ENCODE peak calls at places on chromosomes 6 and 20, in seven cellular contexts. A is HCT116, R is K562, J is SK-N-SH, H is HepG2, F is GM12878, G is H1. B is an unnamed sample.

GRCh38 chr6:47161176-47161687 is 119.1 kb upstream of the ADGRF1 start:
- DNase-seq in R (no peak), G (no peak), H (no peak), F (no peak), A (peak), J (no peak), B (no peak)

GRCh38 chr6:6661684-6662083 is 73.2 kb downstream of the LY86 start:
- DNase-seq in F (no peak), A (no peak), G (no peak), H (peak), J (peak), R (no peak), B (no peak)

GRCh38 chr6:6542357-6542756 is 46.2 kb upstream of the LY86 start:
- DNase-seq in H (no peak), G (no peak), J (no peak), R (no peak), A (no peak), F (no peak), B (no peak)

GRCh38 chr20:44407402-44408184 is 52.1 kb downstream of the HNF4A start:
- DNase-seq in H (no peak), R (peak), G (no peak), J (no peak), F (no peak), A (peak), B (peak)

GRCh38 chr20:9916776-9917175 is 77.9 kb upstream of the PAK5 start:
- DNase-seq in J (no peak), R (no peak), H (no peak), A (no peak), G (no peak), F (no peak), B (no peak)

GRCh38 chr6:108755257-108756240 is 92.7 kb upstream of the ARMC2 start:
- DNase-seq in G (no peak), J (no peak), R (no peak), F (no peak), H (no peak), A (no peak), B (no peak)

GRCh38 chr6:119672725-119673124 is 323.2 kb upstream of the MAN1A1 start:
- DNase-seq in H (no peak), A (no peak), F (no peak), R (no peak), G (no peak), J (no peak), B (no peak)

GRCh38 chr6:84411060-84411629 is 183.7 kb upstream of the CEP162 start:
- DNase-seq in H (no peak), G (no peak), J (no peak), R (no peak), F (no peak), A (no peak), B (no peak)

GRCh38 chr20:62875419-62876355 is 14.1 kb upstream of the TCFL5 start:
- DNase-seq in A (peak), G (no peak), F (no peak), H (peak), R (peak), J (peak), B (peak)

GRCh38 chr20:2756056-2756611 is 44.3 kb downstream of the CPXM1 start:
- DNase-seq in J (peak), G (peak), R (peak), A (peak), H (peak), F (no peak), B (peak)

GRCh38 chr20:6509375-6509774 is 258.1 kb upstream of the BMP2 start:
- DNase-seq in F (no peak), A (no peak), H (no peak), R (no peak), G (no peak), J (no peak), B (no peak)

GRCh38 chr6:47153066-47153755 is 111.1 kb upstream of the ADGRF1 start:
- DNase-seq in F (no peak), A (no peak), H (peak), G (no peak), J (no peak), R (no peak), B (no peak)

GRCh38 chr20:41249371-41249770 is 68.2 kb downstream of the ZHX3 start:
- DNase-seq in G (no peak), H (no peak), F (no peak), R (no peak), J (no peak), A (no peak), B (no peak)

GRCh38 chr6:56040271-56040670 is 164.9 kb upstream of the BMP5 start:
- DNase-seq in F (no peak), H (no peak), R (no peak), J (no peak), G (no peak), A (no peak), B (no peak)

GRCh38 chr6:138795809-138796469 is at the start of gene ECT2L:
- DNase-seq in A (no peak), R (no peak), F (no peak), J (peak), H (no peak), G (peak), B (peak)

GRCh38 chr20:47508228-47508752 is 6.6 kb downstream of the NCOA3 start:
- DNase-seq in F (no peak), R (no peak), A (no peak), H (no peak), J (no peak), G (no peak), B (no peak)

GRCh38 chr20:478949-479429 is 16.7 kb upstream of the TBC1D20 start:
- DNase-seq in H (peak), R (peak), J (peak), A (peak), F (no peak), G (no peak), B (peak)

GRCh38 chr6:118659513-118660217 is 8.3 kb upstream of the CEP85L start:
- DNase-seq in A (no peak), R (no peak), G (no peak), F (no peak), H (no peak), J (no peak), B (no peak)

GRCh38 chr6:24744911-24745310 is 26.0 kb upstream of the C6orf62 start:
- DNase-seq in J (no peak), H (no peak), A (no peak), G (no peak), F (no peak), R (no peak), B (no peak)

GRCh38 chr6:129007819-129008218 is 124.9 kb downstream of the LAMA2 start:
- DNase-seq in J (no peak), F (no peak), G (no peak), R (no peak), H (no peak), A (no peak), B (no peak)

GRCh38 chr6:36319436-36319762 is 17.3 kb downstream of the BNIP5 start:
- DNase-seq in F (no peak), A (no peak), H (no peak), R (no peak), J (no peak), G (no peak), B (no peak)

GRCh38 chr20:52798124-52798523 is 174.0 kb upstream of the TSHZ2 start:
- DNase-seq in G (no peak), F (no peak), H (no peak), R (no peak), A (no peak), J (no peak), B (no peak)

GRCh38 chr6:116217069-116217468 is 36.8 kb downstream of the TSPYL4 start:
- DNase-seq in F (no peak), A (peak), R (peak), H (peak), G (no peak), J (no peak), B (no peak)

GRCh38 chr6:150345786-150346185 is 23.0 kb upstream of the IYD start:
- DNase-seq in H (no peak), F (no peak), J (no peak), A (no peak), G (no peak), R (no peak), B (no peak)

GRCh38 chr6:11356404-11357155 is 124.1 kb upstream of the NEDD9 start:
- DNase-seq in G (no peak), H (no peak), J (no peak), A (no peak), R (no peak), F (no peak), B (no peak)

GRCh38 chr6:10080561-10080960 is 334.3 kb downstream of the TFAP2A start:
- DNase-seq in A (no peak), F (no peak), H (no peak), J (no peak), R (no peak), G (no peak), B (no peak)

GRCh38 chr20:24651171-24651972 is 181.9 kb downstream of the SYNDIG1 start:
- DNase-seq in F (no peak), A (no peak), J (no peak), R (no peak), G (no peak), H (no peak), B (no peak)

GRCh38 chr20:57666834-57667157 is 43.0 kb downstream of the PMEPA1 start:
- DNase-seq in G (no peak), R (no peak), A (no peak), F (no peak), J (no peak), H (no peak), B (no peak)
- TF ChIP-seq JUND in G (no peak), R (no peak), A (no peak), F (no peak), J (no peak), H (no peak), B (no peak)

GRCh38 chr6:152863618-152864326 is 113.2 kb downstream of the VIP start:
- DNase-seq in G (peak), R (peak), F (peak), H (peak), J (peak), A (peak), B (peak)
- TF ChIP-seq JUND in G (no peak), R (no peak), F (no peak), H (no peak), J (no peak), A (no peak), B (no peak)

DNA sequence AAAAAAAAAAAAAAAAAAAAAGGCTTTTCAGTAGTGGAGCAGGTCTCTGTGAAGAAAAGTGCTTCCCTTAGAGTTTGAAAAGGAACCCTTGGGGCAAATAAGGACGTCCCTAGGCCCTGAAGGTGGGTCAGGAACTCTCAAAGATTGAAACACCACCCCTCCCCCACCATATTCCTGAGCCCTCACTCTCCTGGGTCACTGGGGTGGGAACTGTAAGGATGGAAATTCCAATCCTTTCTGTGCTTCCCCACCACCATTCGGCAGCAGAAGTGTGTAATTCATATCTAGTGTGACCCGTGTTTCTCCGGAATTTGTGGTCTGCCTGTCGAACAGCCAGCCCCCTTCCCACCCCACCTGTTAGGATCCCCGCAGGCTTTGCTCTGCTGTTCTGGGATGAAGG is 12.3 kb downstream of the CDYL start:
- DNase-seq in R (no peak), H (no peak), F (no peak), G (no peak), J (no peak), A (no peak), B (no peak)
- TF ChIP-seq JUND in R (no peak), H (no peak), F (no peak), G (no peak), J (no peak), A (no peak), B (no peak)

DNA sequence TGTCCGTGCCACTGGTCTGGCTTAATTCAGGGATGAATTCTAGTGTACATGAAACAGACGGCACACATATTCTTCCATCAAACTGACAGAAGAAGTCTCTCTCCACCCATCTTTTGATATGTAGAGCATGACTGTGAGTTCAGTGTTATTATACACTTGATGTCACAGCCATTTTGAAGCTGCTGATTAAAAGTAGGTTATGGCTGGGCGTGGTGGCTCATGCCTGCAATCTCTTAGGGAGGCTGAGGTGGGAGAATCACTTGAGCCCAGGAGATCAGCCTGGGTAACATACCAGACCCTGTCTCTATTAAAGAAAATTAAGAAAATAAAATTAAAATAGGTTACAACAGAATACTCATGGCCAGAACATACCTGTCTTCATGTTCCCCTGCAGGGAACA is 20.7 kb downstream of the C6orf15 start:
- DNase-seq in A (no peak), H (no peak), J (no peak), F (no peak), G (no peak), R (no peak), B (no peak)
- TF ChIP-seq JUND in A (no peak), H (no peak), J (no peak), F (no peak), G (no peak), R (no peak), B (no peak)

DNA sequence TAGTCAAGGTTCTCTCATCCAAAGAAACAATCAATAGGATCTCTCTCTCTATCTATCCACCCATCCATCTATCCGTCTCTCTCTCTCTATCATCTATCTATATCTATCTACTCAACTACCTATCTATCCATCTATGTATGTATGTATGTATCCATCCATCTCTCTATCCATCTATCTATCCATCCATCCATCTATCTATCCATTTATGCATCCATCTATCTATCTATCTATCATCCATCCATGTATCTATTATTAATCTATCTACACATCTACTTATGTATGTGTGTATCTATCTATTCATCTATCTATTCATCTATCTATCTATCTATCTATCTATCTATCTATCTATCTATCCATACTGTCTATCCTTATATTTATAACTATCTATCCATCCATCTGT is 99.3 kb downstream of the FNDC1 start:
- DNase-seq in J (no peak), F (no peak), A (no peak), R (no peak), H (no peak), G (no peak), B (no peak)
- TF ChIP-seq JUND in J (no peak), F (no peak), A (no peak), R (no peak), H (no peak), G (no peak), B (no peak)

GRCh38 chr6:33744895-33745546 is 1.7 kb downstream of the IP6K3 start:
- DNase-seq in A (no peak), F (no peak), J (no peak), R (no peak), G (peak), H (no peak), B (no peak)
- TF ChIP-seq JUND in A (no peak), F (no peak), J (no peak), R (no peak), G (no peak), H (no peak), B (no peak)

B was measured in T47D.